ENCODE peak calls at places on chromosome X, in eight cellular contexts. H, L, P, Z, M, J, W and S are unnamed samples. For H3K9me3, the result is how much of the 10 kb centered on the place peaks cover.

GRCh38 chrX:113391875-113392274 is 551.2 kb upstream of the AMOT start:
- DNase-seq in J (no peak), P (no peak), L (no peak), W (no peak), Z (no peak), M (no peak), H (no peak), S (no peak)

GRCh38 chrX:46637937-46638336 is 64.4 kb downstream of the CHST7 start:
- DNase-seq in Z (peak), W (no peak), M (no peak), P (peak), H (no peak), J (no peak), L (peak), S (peak)

GRCh38 chrX:10086683-10087082 is 70.1 kb upstream of the CLCN4 start:
- DNase-seq in H (no peak), W (no peak), M (no peak), Z (no peak), J (no peak), L (no peak), P (no peak), S (no peak)

GRCh38 chrX:39957816-39958561 is 139.8 kb downstream of the BCOR start:
- DNase-seq in M (no peak), L (peak), H (no peak), P (no peak), J (no peak), W (peak), Z (peak), S (peak)

GRCh38 chrX:134000260-134001245 is 15.2 kb upstream of the GPC3 start:
- DNase-seq in M (no peak), W (no peak), H (no peak), Z (no peak), J (no peak), L (no peak), P (no peak), S (no peak)

GRCh38 chrX:56343664-56344063 is 111.5 kb downstream of the KLF8 start:
- DNase-seq in L (no peak), H (no peak), W (no peak), J (no peak), M (no peak), P (no peak), Z (no peak), S (no peak)

GRCh38 chrX:137746289-137746688 is 180.4 kb downstream of the ZIC3 start:
- DNase-seq in Z (no peak), H (no peak), L (no peak), M (no peak), J (no peak), W (no peak), P (no peak), S (no peak)

GRCh38 chrX:21658152-21658737 is at the start of gene KLHL34:
- DNase-seq in L (peak), P (no peak), H (no peak), J (peak), Z (no peak), W (no peak), M (peak), S (no peak)

GRCh38 chrX:98068210-98068609 is 1184.5 kb downstream of the RPA4 start:
- DNase-seq in J (no peak), H (no peak), Z (no peak), L (no peak), M (no peak), W (no peak), P (no peak), S (no peak)

GRCh38 chrX:154799554-154800348 is 5.5 kb downstream of the MPP1 start:
- DNase-seq in P (peak), M (no peak), Z (peak), J (peak), W (no peak), H (no peak), L (no peak), S (no peak)

GRCh38 chrX:54043084-54043483 is 1.2 kb downstream of the PHF8 start:
- DNase-seq in P (no peak), W (peak), L (peak), Z (no peak), J (no peak), H (no peak), M (no peak), S (no peak)

GRCh38 chrX:78979789-78980464 is 34.7 kb downstream of the P2RY10 start:
- DNase-seq in P (no peak), W (no peak), J (no peak), M (no peak), Z (no peak), H (peak), L (peak), S (no peak)

GRCh38 chrX:47873123-47873522 is 36.4 kb downstream of the ZNF81 start:
- DNase-seq in Z (no peak), P (no peak), M (no peak), H (no peak), J (no peak), L (no peak), W (no peak), S (no peak)
- H3K9me3 ChIP-seq in Z (under half), P (under half), M (under half), H (under half), J (under half), L (under half), W (under half), S (under half)

DNA sequence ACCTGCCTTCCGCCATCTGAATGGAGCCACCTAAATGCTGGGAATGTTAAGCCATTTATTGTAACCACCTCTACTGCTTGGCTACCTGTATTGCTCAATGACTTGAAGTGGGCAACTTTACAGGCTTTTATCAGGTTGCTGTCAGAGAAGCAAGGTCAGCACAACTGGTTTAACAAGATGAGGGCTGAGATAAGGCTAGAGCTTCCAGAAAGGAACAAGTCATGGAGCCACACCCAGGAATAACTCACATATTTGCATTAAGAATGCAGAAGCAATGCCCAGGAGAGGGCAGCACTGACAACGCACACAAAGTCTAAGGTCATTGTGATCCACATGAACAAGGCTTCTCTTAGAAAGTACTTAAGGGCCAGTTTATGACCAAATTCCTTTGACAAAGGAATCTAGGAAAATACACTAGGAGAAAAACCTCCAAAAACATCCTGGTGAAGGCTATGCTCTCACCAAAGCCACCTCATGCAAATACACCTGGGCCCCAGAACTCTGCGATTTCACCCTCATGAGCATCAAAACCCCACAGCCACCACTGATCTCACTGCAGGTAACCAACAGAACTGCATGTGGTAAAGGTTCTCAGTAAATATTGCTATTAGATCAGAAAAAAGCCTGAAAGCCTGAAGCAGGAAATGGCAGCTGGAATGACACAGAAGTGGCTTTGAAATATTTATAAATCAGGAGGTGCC is 15.0 kb upstream of the STS start:
- DNase-seq in L (peak), M (no peak), P (peak), W (peak), Z (peak), J (peak), H (no peak), S (peak)
- H3K9me3 ChIP-seq in L (under half), M (under half), P (under half), W (under half), Z (under half), J (under half), H (under half), S (under half)

DNA sequence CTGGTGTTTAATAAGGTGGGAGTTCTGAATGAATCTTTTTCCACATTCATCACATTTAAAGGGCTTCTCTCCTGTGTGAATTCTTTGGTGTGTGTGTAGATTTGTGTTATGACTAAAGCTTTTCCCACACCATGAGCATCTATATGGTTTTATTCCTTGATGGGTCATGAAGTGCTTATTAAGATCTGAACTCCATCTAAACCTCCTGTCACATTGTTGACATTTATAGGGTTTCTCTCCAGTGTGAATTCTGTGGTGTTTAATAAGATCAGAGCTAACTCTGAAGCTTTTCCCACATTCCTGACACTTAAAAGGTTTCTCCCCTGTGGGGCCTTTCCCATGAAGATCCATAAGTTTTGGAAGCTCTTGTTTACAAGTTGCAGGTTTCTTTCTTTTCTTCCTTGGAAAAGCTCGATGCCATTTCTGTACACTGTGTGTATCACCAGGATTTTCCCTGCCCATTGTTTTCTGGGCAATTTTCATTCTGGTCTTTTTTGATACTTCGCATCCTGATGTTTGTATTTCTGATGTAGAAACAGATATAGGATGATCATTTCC is 21.9 kb upstream of the ETDC start:
- DNase-seq in P (no peak), J (no peak), W (no peak), Z (no peak), M (no peak), L (no peak), H (no peak), S (no peak)
- H3K9me3 ChIP-seq in P (under half), J (half or more), W (half or more), Z (under half), M (under half), L (under half), H (under half), S (under half)

DNA sequence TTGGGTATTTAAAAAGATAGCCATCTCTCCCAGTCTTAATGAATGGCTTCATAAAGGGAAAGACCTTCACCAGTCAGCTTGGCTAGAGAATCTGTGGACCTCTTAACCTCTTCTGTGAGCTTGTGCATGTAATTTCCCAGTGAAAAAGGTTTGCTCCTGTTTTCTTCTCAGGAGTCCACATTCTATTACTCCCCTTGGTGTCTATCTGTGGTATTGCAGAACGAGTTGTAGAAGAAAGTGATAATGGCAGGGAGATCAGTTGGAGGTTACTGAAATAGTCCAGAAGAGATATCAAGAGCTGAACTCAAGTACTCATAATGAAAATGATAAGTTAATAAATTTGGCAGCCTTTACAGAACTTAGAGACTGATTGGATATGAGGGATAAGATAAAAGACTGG is 16.5 kb upstream of the VAMP7 start:
- DNase-seq in W (no peak), P (no peak), Z (no peak), J (no peak), L (peak), H (no peak), M (peak), S (no peak)
- H3K9me3 ChIP-seq in W (under half), P (under half), Z (under half), J (under half), L (under half), H (under half), M (under half), S (under half)

DNA sequence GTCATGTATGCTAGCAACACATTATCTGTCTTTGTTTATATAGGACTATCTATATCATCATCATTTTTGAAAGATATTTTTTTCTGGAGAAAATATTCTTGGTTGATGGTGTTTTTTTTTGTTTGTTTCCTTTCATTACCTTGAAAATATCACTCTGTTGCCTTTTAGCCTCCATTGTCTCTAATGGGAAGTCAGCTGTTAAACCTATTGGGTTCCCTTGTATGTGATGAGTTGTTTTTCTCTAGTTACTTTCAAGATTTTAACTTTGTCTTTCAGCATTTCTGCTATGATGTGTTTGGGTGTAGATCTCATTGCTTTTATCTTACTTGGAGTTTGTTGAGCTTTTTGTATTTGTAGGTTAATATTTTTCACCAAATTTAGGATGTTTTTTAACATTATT is 124.4 kb downstream of the EDA start:
- DNase-seq in Z (no peak), H (no peak), M (no peak), L (no peak), P (no peak), W (no peak), J (no peak), S (no peak)
- H3K9me3 ChIP-seq in Z (under half), H (under half), M (under half), L (under half), P (under half), W (under half), J (under half), S (under half)